ENCODE peak calls at places on chromosomes 12 and 14, in five cellular contexts. V is AG10803, E is heart left ventricle, Z is nephron progenitor cell, L is B cell. U is an unnamed sample.
A peak's percentile ranks its signal among the peaks of the same experiment; 100 is the strongest.

GRCh38 chr14:37088816-37089215 is 83.6 kb downstream of the SLC25A21 start:
- DNase-seq in V (no peak), Z (no peak), L (no peak), E (no peak), U (no peak)

GRCh38 chr12:19036673-19037357 is 92.7 kb upstream of the PLEKHA5 start:
- DNase-seq in E (no peak), Z (no peak), V (no peak), L (no peak), U (no peak)

GRCh38 chr14:21476925-21477681 is at the start of the genes RAB2B and TOX4:
- DNase-seq in L (peak; percentile 95), V (peak; percentile 98), E (peak; percentile 95), Z (peak; percentile 95), U (peak; percentile 93)

GRCh38 chr12:42961395-42961794 is 371.8 kb upstream of the PRICKLE1 start:
- DNase-seq in L (no peak), Z (no peak), V (peak; percentile 69), E (no peak), U (no peak)

GRCh38 chr12:84974177-84974815 is 61.7 kb upstream of the SLC6A15 start:
- DNase-seq in L (no peak), V (no peak), Z (no peak), E (no peak), U (no peak)

GRCh38 chr14:69963966-69964365 is 84.8 kb downstream of the SMOC1 start:
- DNase-seq in L (no peak), Z (no peak), V (no peak), E (no peak), U (no peak)

GRCh38 chr12:54421175-54421872 is 2.3 kb upstream of the ITGA5 start:
- DNase-seq in Z (no peak), L (no peak), E (no peak), V (no peak), U (no peak)

GRCh38 chr14:33967138-33967537 is 16.3 kb upstream of the EGLN3 start:
- DNase-seq in L (no peak), E (no peak), Z (no peak), V (no peak), U (no peak)

GRCh38 chr12:104057771-104058197 is 6.5 kb upstream of the HCFC2 start:
- DNase-seq in L (peak; percentile 43), E (no peak), Z (no peak), V (no peak), U (peak; percentile 36)

GRCh38 chr12:50550530-50551223 is 45.9 kb downstream of the DIP2B start:
- DNase-seq in V (peak; percentile 41), Z (no peak), E (no peak), L (no peak), U (no peak)

GRCh38 chr14:95156153-95156764 is 1.1 kb downstream of the DICER1 start:
- DNase-seq in L (peak; percentile 11), V (peak; percentile 15), E (no peak), Z (no peak), U (peak; percentile 9)

GRCh38 chr12:100574262-100575074 is 984 bp downstream of the GAS2L3 start:
- DNase-seq in V (no peak), E (no peak), Z (peak; percentile 21), L (no peak), U (no peak)

GRCh38 chr12:27801630-27802029 is 21.6 kb upstream of the MANSC4 start:
- DNase-seq in E (no peak), Z (no peak), V (no peak), L (no peak), U (no peak)

GRCh38 chr12:111359231-111359913 is 9.5 kb downstream of the PHETA1 start:
- DNase-seq in V (no peak), L (no peak), E (no peak), Z (no peak), U (no peak)

GRCh38 chr14:24219521-24219920 is 3.7 kb upstream of the MDP1 start:
- DNase-seq in L (no peak), Z (no peak), E (no peak), V (no peak), U (no peak)

GRCh38 chr12:91577586-91578539 is 395.2 kb upstream of the DCN start:
- DNase-seq in Z (no peak), L (peak; percentile 21), E (no peak), V (peak; percentile 46), U (peak; percentile 29)

GRCh38 chr12:62761658-62762057 is 173.3 kb downstream of the PPM1H start:
- DNase-seq in L (no peak), E (no peak), Z (no peak), V (peak; percentile 50), U (no peak)

GRCh38 chr12:92538970-92539749 is 163.6 kb upstream of the PLEKHG7 start:
- DNase-seq in V (peak; percentile 56), L (peak; percentile 48), Z (no peak), E (no peak), U (peak; percentile 53)

GRCh38 chr14:90278199-90279175 is 22.1 kb downstream of the PSMC1 start:
- DNase-seq in E (no peak), V (no peak), L (no peak), Z (no peak), U (no peak)

GRCh38 chr12:51631591-51631990 is 40.6 kb downstream of the SCN8A start:
- DNase-seq in E (no peak), Z (no peak), V (peak; percentile 51), L (no peak), U (no peak)

GRCh38 chr12:92224685-92225331 is 79.2 kb upstream of the BTG1 start:
- DNase-seq in Z (no peak), V (peak; percentile 34), E (no peak), L (no peak), U (no peak)

GRCh38 chr12:2794736-2795289 is at the start of gene FKBP4:
- DNase-seq in L (peak; percentile 92), V (peak; percentile 75), E (peak; percentile 93), Z (peak; percentile 88), U (peak; percentile 98)

GRCh38 chr12:87270894-87271293 is 758.3 kb downstream of the C12orf50 start:
- DNase-seq in Z (no peak), L (no peak), E (no peak), V (peak; percentile 11), U (no peak)

GRCh38 chr12:98863167-98863566 is 218.1 kb downstream of the APAF1 start:
- DNase-seq in Z (no peak), V (no peak), L (no peak), E (no peak), U (no peak)

GRCh38 chr14:33569844-33570716 is 380.8 kb downstream of the EGLN3 start:
- DNase-seq in L (no peak), E (no peak), V (no peak), Z (no peak), U (no peak)

GRCh38 chr12:19220205-19220604 is 90.7 kb downstream of the PLEKHA5 start:
- DNase-seq in V (peak; percentile 67), L (no peak), Z (no peak), E (no peak), U (no peak)

GRCh38 chr12:50981319-50982239 is 29.2 kb downstream of the HIGD1C start:
- DNase-seq in Z (no peak), V (no peak), L (no peak), E (no peak), U (no peak)

GRCh38 chr12:15892645-15893259 is 10.6 kb downstream of the STRAP start:
- DNase-seq in V (no peak), L (no peak), E (no peak), Z (no peak), U (no peak)
- TF ChIP-seq CTCF in V (no peak), L (no peak), E (no peak), Z (no peak), U (no peak)

GRCh38 chr12:14893471-14894250 is 8.0 kb upstream of the MGP start:
- DNase-seq in V (no peak), L (no peak), Z (no peak), E (no peak), U (no peak)

GRCh38 chr12:14896477-14897184 is 11.0 kb upstream of the MGP start:
- DNase-seq in Z (no peak), L (no peak), E (no peak), V (peak; percentile 67), U (no peak)

DNA sequence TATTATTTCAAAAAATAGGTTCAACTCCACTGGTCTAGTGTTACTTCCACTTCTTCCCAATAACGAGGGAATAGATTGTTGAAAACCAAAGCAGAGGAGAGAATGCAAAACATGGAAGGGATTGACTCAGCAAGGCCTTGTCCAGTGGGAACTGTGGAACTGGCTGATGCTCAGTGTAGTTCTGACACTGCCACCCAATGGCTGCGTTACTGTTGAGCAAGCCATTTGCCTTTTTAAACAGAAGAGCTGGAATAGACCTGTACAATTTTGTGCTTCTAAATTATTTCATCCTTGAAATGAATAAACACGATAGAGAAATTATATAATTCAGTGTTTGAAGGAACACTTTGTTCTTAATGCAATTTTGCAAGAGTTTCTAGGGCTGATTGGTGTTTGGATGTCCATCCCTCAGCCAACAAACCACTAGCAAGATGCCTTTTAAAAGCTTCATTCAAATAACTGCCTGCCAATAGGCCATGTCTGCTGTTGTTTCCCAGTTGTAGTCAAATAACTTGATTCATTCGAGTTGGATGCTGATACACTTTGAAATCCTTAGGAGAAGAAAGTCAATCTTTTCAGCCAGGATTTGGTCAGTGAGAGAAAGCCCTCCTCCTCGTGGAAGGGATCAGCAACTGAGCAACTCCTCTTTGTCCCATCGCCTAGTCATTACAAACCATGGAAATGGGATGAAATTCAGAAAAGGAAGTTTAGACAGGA is 7.2 kb upstream of the MGP start:
- DNase-seq in E (no peak), L (no peak), V (no peak), Z (no peak), U (no peak)
- TF ChIP-seq CTCF in E (no peak), L (no peak), V (no peak), Z (no peak), U (no peak)

GRCh38 chr12:58607805-58608204 is 312.5 kb downstream of the LRIG3 start:
- DNase-seq in V (peak; percentile 11), L (no peak), Z (no peak), E (no peak), U (no peak)
- TF ChIP-seq CTCF in V (no peak), L (no peak), Z (no peak), E (no peak), U (no peak)

DNA sequence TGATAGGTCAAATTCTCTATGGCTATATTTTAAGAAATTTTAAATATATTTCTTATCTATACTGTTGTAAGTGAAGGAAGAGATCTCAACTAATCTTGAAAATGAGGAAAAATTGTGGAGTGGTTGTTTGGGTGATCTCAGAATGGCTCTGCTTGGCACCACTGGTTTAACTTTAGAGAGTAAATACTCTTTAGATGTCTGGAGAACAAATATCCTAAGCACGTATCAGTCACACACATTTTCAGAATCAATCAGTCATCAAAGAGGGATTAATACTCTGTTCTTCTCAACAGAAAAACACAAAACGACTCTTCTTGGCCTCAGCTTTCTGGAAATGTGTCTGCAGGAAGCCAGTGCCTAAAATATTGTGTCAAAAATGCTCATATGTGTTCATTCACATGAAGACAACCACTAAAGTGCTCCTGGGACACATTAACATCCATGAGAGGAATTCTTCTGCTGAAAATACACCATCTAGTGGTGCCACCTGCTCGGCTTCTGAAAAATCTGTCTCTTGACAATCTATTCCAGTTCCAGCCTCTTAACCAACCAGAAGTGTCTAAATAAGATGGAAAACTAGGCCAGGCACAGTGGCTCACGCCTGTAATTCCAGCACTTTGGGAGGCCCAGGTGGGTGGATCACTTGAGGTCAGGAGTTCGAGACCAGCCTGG is 81.1 kb upstream of the CCDC198 start:
- DNase-seq in L (no peak), Z (no peak), E (no peak), V (no peak), U (no peak)
- TF ChIP-seq CTCF in L (no peak), Z (no peak), E (no peak), V (no peak), U (no peak)

DNA sequence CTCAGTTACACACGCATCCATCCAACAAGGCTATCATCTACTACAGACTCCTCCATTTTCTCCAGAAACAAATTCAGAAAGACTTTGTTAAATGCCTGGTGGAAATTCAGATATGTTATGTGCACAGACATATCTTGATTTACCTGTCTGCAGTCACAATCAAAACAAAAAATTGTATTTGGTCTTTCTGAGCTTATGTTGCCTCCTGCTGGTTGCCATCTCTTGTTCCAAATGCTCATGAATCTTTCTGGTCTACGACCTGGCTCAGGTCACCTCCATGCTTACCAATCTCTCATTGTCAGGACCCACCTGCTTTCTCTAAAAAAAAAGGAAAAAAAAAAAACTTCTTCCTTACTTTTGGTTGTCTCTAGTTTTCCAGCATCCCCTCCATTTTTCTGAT is 169.2 kb upstream of the PLXNC1 start:
- DNase-seq in E (no peak), L (peak; percentile 12), V (no peak), Z (no peak), U (peak; percentile 22)
- TF ChIP-seq CTCF in E (peak; percentile 65), L (peak; percentile 35), V (peak; percentile 43), Z (peak; percentile 11), U (peak; percentile 25)